ENCODE peak calls at places on chromosomes 6 and 20, in eight cellular contexts. One of them, this sample, is unnamed. For H3K9me3 and H3K4me1, the result is how much of the 10 kb centered on the place peaks cover.

GRCh38 chr6:40188931-40189330 is 254.7 kb upstream of the MOCS1 start:
- DNase-seq in tibial artery: no peak
- DNase-seq in right atrium auricular region: no peak
- DNase-seq in colonic mucosa: no peak
- DNase-seq in CD8-positive, alpha-beta T cell: no peak
- DNase-seq in small intestine: no peak
- DNase-seq in uterus: no peak
- DNase-seq in effector memory CD4-positive, alpha-beta T cell: no peak
- DNase-seq in this sample: no peak

GRCh38 chr6:111605100-111605748 is 454 bp downstream of the TRAF3IP2 start:
- DNase-seq in small intestine: peak
- DNase-seq in tibial artery: peak
- DNase-seq in colonic mucosa: peak
- DNase-seq in right atrium auricular region: peak
- DNase-seq in effector memory CD4-positive, alpha-beta T cell: peak
- DNase-seq in uterus: peak
- DNase-seq in CD8-positive, alpha-beta T cell: no peak
- DNase-seq in this sample: peak

GRCh38 chr6:27608916-27609883 is 136.3 kb upstream of the ZNF184 start:
- DNase-seq in uterus: no peak
- DNase-seq in small intestine: peak
- DNase-seq in tibial artery: no peak
- DNase-seq in effector memory CD4-positive, alpha-beta T cell: no peak
- DNase-seq in colonic mucosa: peak
- DNase-seq in CD8-positive, alpha-beta T cell: no peak
- DNase-seq in right atrium auricular region: no peak
- DNase-seq in this sample: no peak

GRCh38 chr6:7271205-7271534 is 41.8 kb downstream of the SSR1 start:
- DNase-seq in small intestine: no peak
- DNase-seq in right atrium auricular region: peak
- DNase-seq in tibial artery: peak
- DNase-seq in uterus: no peak
- DNase-seq in colonic mucosa: no peak
- DNase-seq in CD8-positive, alpha-beta T cell: no peak
- DNase-seq in effector memory CD4-positive, alpha-beta T cell: no peak
- DNase-seq in this sample: no peak

GRCh38 chr6:148840256-148840655 is 93.4 kb downstream of the UST start:
- DNase-seq in effector memory CD4-positive, alpha-beta T cell: no peak
- DNase-seq in right atrium auricular region: no peak
- DNase-seq in tibial artery: no peak
- DNase-seq in CD8-positive, alpha-beta T cell: no peak
- DNase-seq in colonic mucosa: no peak
- DNase-seq in small intestine: no peak
- DNase-seq in uterus: no peak
- DNase-seq in this sample: no peak

GRCh38 chr6:71468841-71469750 is 180.5 kb downstream of the OGFRL1 start:
- DNase-seq in right atrium auricular region: no peak
- DNase-seq in effector memory CD4-positive, alpha-beta T cell: no peak
- DNase-seq in uterus: peak
- DNase-seq in small intestine: no peak
- DNase-seq in CD8-positive, alpha-beta T cell: no peak
- DNase-seq in colonic mucosa: no peak
- DNase-seq in tibial artery: peak
- DNase-seq in this sample: no peak

GRCh38 chr6:136052046-136052445 is 198.1 kb downstream of the MTFR2 start:
- DNase-seq in effector memory CD4-positive, alpha-beta T cell: no peak
- DNase-seq in tibial artery: no peak
- DNase-seq in uterus: no peak
- DNase-seq in small intestine: no peak
- DNase-seq in CD8-positive, alpha-beta T cell: no peak
- DNase-seq in right atrium auricular region: no peak
- DNase-seq in colonic mucosa: no peak
- DNase-seq in this sample: no peak

GRCh38 chr6:105482227-105482839 is 79.5 kb upstream of the PREP start:
- DNase-seq in CD8-positive, alpha-beta T cell: no peak
- DNase-seq in uterus: peak
- DNase-seq in small intestine: peak
- DNase-seq in right atrium auricular region: no peak
- DNase-seq in effector memory CD4-positive, alpha-beta T cell: no peak
- DNase-seq in colonic mucosa: no peak
- DNase-seq in tibial artery: no peak
- DNase-seq in this sample: peak

GRCh38 chr6:113489946-113490345 is 367.2 kb upstream of the MARCKS start:
- DNase-seq in right atrium auricular region: no peak
- DNase-seq in colonic mucosa: no peak
- DNase-seq in CD8-positive, alpha-beta T cell: no peak
- DNase-seq in small intestine: peak
- DNase-seq in tibial artery: no peak
- DNase-seq in effector memory CD4-positive, alpha-beta T cell: no peak
- DNase-seq in uterus: no peak
- DNase-seq in this sample: no peak

GRCh38 chr6:144083172-144083571 is 12.2 kb downstream of the SF3B5 start:
- DNase-seq in tibial artery: no peak
- DNase-seq in colonic mucosa: no peak
- DNase-seq in small intestine: no peak
- DNase-seq in uterus: no peak
- DNase-seq in right atrium auricular region: no peak
- DNase-seq in effector memory CD4-positive, alpha-beta T cell: no peak
- DNase-seq in CD8-positive, alpha-beta T cell: no peak
- DNase-seq in this sample: no peak

GRCh38 chr6:24394777-24395437 is 7.8 kb upstream of the MRS2 start:
- DNase-seq in right atrium auricular region: no peak
- DNase-seq in effector memory CD4-positive, alpha-beta T cell: no peak
- DNase-seq in CD8-positive, alpha-beta T cell: no peak
- DNase-seq in small intestine: no peak
- DNase-seq in tibial artery: no peak
- DNase-seq in colonic mucosa: no peak
- DNase-seq in uterus: no peak
- DNase-seq in this sample: no peak

GRCh38 chr6:35318200-35318844 is 20.7 kb downstream of the DEF6 start:
- DNase-seq in right atrium auricular region: peak
- DNase-seq in effector memory CD4-positive, alpha-beta T cell: no peak
- DNase-seq in CD8-positive, alpha-beta T cell: no peak
- DNase-seq in uterus: peak
- DNase-seq in colonic mucosa: peak
- DNase-seq in small intestine: peak
- DNase-seq in tibial artery: peak
- DNase-seq in this sample: peak

GRCh38 chr6:134850906-134851305 is 99.0 kb downstream of the ALDH8A1 start:
- DNase-seq in effector memory CD4-positive, alpha-beta T cell: no peak
- DNase-seq in right atrium auricular region: no peak
- DNase-seq in colonic mucosa: no peak
- DNase-seq in small intestine: no peak
- DNase-seq in uterus: peak
- DNase-seq in tibial artery: no peak
- DNase-seq in CD8-positive, alpha-beta T cell: no peak
- DNase-seq in this sample: no peak

GRCh38 chr6:167449099-167449861 is 124.4 kb downstream of the TTLL2 start:
- DNase-seq in CD8-positive, alpha-beta T cell: no peak
- DNase-seq in colonic mucosa: no peak
- DNase-seq in small intestine: peak
- DNase-seq in uterus: no peak
- DNase-seq in effector memory CD4-positive, alpha-beta T cell: no peak
- DNase-seq in tibial artery: no peak
- DNase-seq in right atrium auricular region: no peak
- DNase-seq in this sample: no peak

GRCh38 chr20:21508230-21509078 is 5.4 kb downstream of the NKX2-2 start:
- DNase-seq in right atrium auricular region: no peak
- DNase-seq in CD8-positive, alpha-beta T cell: no peak
- DNase-seq in effector memory CD4-positive, alpha-beta T cell: no peak
- DNase-seq in tibial artery: no peak
- DNase-seq in colonic mucosa: no peak
- DNase-seq in uterus: no peak
- DNase-seq in small intestine: no peak
- DNase-seq in this sample: no peak
- H3K9me3 ChIP-seq in right atrium auricular region: under half
- H3K9me3 ChIP-seq in CD8-positive, alpha-beta T cell: under half
- H3K9me3 ChIP-seq in effector memory CD4-positive, alpha-beta T cell: under half
- H3K9me3 ChIP-seq in tibial artery: under half
- H3K9me3 ChIP-seq in colonic mucosa: under half
- H3K9me3 ChIP-seq in uterus: under half
- H3K9me3 ChIP-seq in small intestine: under half
- H3K9me3 ChIP-seq in this sample: under half

GRCh38 chr6:17813561-17813960 is 106.8 kb upstream of the NUP153 start:
- DNase-seq in CD8-positive, alpha-beta T cell: no peak
- DNase-seq in right atrium auricular region: no peak
- DNase-seq in colonic mucosa: no peak
- DNase-seq in effector memory CD4-positive, alpha-beta T cell: no peak
- DNase-seq in uterus: no peak
- DNase-seq in tibial artery: no peak
- DNase-seq in small intestine: no peak
- DNase-seq in this sample: no peak

GRCh38 chr6:17812311-17812710 is 105.6 kb upstream of the NUP153 start:
- DNase-seq in tibial artery: no peak
- DNase-seq in colonic mucosa: no peak
- DNase-seq in CD8-positive, alpha-beta T cell: no peak
- DNase-seq in effector memory CD4-positive, alpha-beta T cell: no peak
- DNase-seq in uterus: no peak
- DNase-seq in small intestine: no peak
- DNase-seq in right atrium auricular region: no peak
- DNase-seq in this sample: no peak

GRCh38 chr6:17820055-17820454 is 113.3 kb upstream of the NUP153 start:
- DNase-seq in CD8-positive, alpha-beta T cell: no peak
- DNase-seq in right atrium auricular region: no peak
- DNase-seq in colonic mucosa: no peak
- DNase-seq in tibial artery: no peak
- DNase-seq in small intestine: no peak
- DNase-seq in effector memory CD4-positive, alpha-beta T cell: no peak
- DNase-seq in uterus: no peak
- DNase-seq in this sample: no peak

GRCh38 chr6:17817763-17818162 is 111.0 kb upstream of the NUP153 start:
- DNase-seq in small intestine: no peak
- DNase-seq in colonic mucosa: no peak
- DNase-seq in uterus: no peak
- DNase-seq in effector memory CD4-positive, alpha-beta T cell: no peak
- DNase-seq in tibial artery: no peak
- DNase-seq in right atrium auricular region: no peak
- DNase-seq in CD8-positive, alpha-beta T cell: no peak
- DNase-seq in this sample: no peak

DNA sequence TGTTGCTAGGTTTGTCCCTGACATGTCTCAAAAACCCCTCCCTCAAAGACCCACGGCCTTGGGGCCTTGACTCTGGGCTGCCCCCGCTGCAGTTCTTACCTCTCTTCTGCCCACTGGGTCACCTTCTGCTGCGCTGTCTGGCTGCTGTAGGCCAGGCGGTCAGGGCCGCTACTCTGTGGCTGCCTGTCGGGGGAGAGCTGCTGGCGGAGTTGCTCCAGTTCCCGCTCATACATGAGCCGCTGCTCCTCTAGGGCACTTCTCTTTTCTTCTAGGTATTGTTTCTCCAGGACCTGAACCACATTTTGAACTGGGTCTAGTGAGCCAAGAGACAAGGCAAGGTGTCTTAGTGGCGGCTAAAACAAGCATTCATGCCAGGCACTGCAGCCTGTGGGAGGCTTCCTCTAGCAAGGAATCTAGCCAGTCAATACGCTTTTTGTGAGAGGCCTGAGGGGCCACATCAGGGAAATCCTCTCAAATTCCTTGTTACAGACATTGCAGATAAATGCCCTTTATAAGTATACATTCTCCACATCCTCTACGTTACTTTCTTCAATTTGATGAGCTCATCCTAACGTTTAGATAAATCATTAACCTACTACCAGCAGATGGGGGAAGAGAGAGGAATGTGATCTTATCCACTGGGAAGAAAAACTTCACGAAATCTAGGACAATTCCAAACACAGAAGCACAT is 110.3 kb upstream of the NUP153 start:
- DNase-seq in CD8-positive, alpha-beta T cell: no peak
- DNase-seq in effector memory CD4-positive, alpha-beta T cell: no peak
- DNase-seq in colonic mucosa: no peak
- DNase-seq in small intestine: peak
- DNase-seq in right atrium auricular region: no peak
- DNase-seq in uterus: no peak
- DNase-seq in tibial artery: no peak
- DNase-seq in this sample: no peak
- H3K27ac ChIP-seq in CD8-positive, alpha-beta T cell: no peak
- H3K27ac ChIP-seq in effector memory CD4-positive, alpha-beta T cell: no peak
- H3K27ac ChIP-seq in colonic mucosa: no peak
- H3K27ac ChIP-seq in small intestine: no peak
- H3K27ac ChIP-seq in right atrium auricular region: no peak
- H3K27ac ChIP-seq in uterus: no peak
- H3K27ac ChIP-seq in tibial artery: no peak
- H3K27ac ChIP-seq in this sample: no peak

DNA sequence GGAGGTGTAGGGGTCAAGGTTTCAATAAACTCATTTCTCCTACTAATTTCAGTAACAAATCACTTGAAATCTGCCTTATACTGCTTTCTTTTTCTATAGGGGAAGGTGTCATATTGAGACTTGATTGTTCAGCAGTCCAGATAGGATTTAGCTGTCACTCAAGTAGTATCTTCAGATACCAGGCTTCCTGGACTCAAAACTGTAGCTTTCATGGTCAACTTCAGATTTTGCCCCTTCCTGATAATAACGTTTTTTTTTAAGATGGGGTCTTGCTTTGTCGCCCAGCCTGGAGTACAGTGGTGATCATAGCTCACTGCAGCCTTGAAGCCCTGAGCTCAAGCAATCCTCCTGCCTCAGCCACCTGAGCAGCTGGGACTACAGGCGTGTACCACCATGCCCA is 77.8 kb downstream of the JAG1 start:
- DNase-seq in uterus: no peak
- DNase-seq in CD8-positive, alpha-beta T cell: no peak
- DNase-seq in small intestine: no peak
- DNase-seq in right atrium auricular region: no peak
- DNase-seq in colonic mucosa: no peak
- DNase-seq in tibial artery: no peak
- DNase-seq in effector memory CD4-positive, alpha-beta T cell: no peak
- DNase-seq in this sample: no peak
- H3K4me1 ChIP-seq in uterus: under half
- H3K4me1 ChIP-seq in CD8-positive, alpha-beta T cell: under half
- H3K4me1 ChIP-seq in small intestine: under half
- H3K4me1 ChIP-seq in right atrium auricular region: under half
- H3K4me1 ChIP-seq in colonic mucosa: under half
- H3K4me1 ChIP-seq in tibial artery: half or more
- H3K4me1 ChIP-seq in effector memory CD4-positive, alpha-beta T cell: under half
- H3K4me1 ChIP-seq in this sample: under half

GRCh38 chr20:472137-472846 is 10.0 kb upstream of the TBC1D20 start:
- DNase-seq in uterus: no peak
- DNase-seq in CD8-positive, alpha-beta T cell: no peak
- DNase-seq in colonic mucosa: no peak
- DNase-seq in effector memory CD4-positive, alpha-beta T cell: no peak
- DNase-seq in small intestine: peak
- DNase-seq in right atrium auricular region: no peak
- DNase-seq in tibial artery: no peak
- DNase-seq in this sample: no peak

GRCh38 chr20:469746-470490 is 7.6 kb upstream of the TBC1D20 start:
- DNase-seq in effector memory CD4-positive, alpha-beta T cell: no peak
- DNase-seq in colonic mucosa: no peak
- DNase-seq in small intestine: no peak
- DNase-seq in right atrium auricular region: no peak
- DNase-seq in tibial artery: no peak
- DNase-seq in CD8-positive, alpha-beta T cell: no peak
- DNase-seq in uterus: no peak
- DNase-seq in this sample: no peak

GRCh38 chr20:472889-473292 is 10.6 kb upstream of the TBC1D20 start:
- DNase-seq in right atrium auricular region: no peak
- DNase-seq in uterus: no peak
- DNase-seq in CD8-positive, alpha-beta T cell: no peak
- DNase-seq in small intestine: no peak
- DNase-seq in tibial artery: no peak
- DNase-seq in effector memory CD4-positive, alpha-beta T cell: no peak
- DNase-seq in colonic mucosa: no peak
- DNase-seq in this sample: no peak

GRCh38 chr20:462199-462991 is at the start of gene TBC1D20:
- DNase-seq in effector memory CD4-positive, alpha-beta T cell: peak
- DNase-seq in small intestine: peak
- DNase-seq in uterus: peak
- DNase-seq in right atrium auricular region: peak
- DNase-seq in tibial artery: peak
- DNase-seq in colonic mucosa: peak
- DNase-seq in CD8-positive, alpha-beta T cell: peak
- DNase-seq in this sample: peak

GRCh38 chr20:467755-468154 is 5.4 kb upstream of the TBC1D20 start:
- DNase-seq in right atrium auricular region: no peak
- DNase-seq in colonic mucosa: no peak
- DNase-seq in tibial artery: no peak
- DNase-seq in uterus: no peak
- DNase-seq in effector memory CD4-positive, alpha-beta T cell: no peak
- DNase-seq in small intestine: no peak
- DNase-seq in CD8-positive, alpha-beta T cell: no peak
- DNase-seq in this sample: no peak
- H3K9me3 ChIP-seq in right atrium auricular region: under half
- H3K9me3 ChIP-seq in colonic mucosa: under half
- H3K9me3 ChIP-seq in tibial artery: under half
- H3K9me3 ChIP-seq in uterus: under half
- H3K9me3 ChIP-seq in effector memory CD4-positive, alpha-beta T cell: under half
- H3K9me3 ChIP-seq in small intestine: under half
- H3K9me3 ChIP-seq in CD8-positive, alpha-beta T cell: under half
- H3K9me3 ChIP-seq in this sample: under half